ENCODE peak calls at places on chromosomes 6 and 20, in four cellular contexts. One of them, this sample, is unnamed.

GRCh38 chr6:112526594-112526993 is 179.5 kb downstream of the RFPL4B start:
- DNase-seq in foreskin fibroblast: no peak
- DNase-seq in AG10803: no peak
- DNase-seq in NB4: no peak
- DNase-seq in this sample: no peak

GRCh38 chr6:24078200-24078599 is 47.8 kb upstream of the NRSN1 start:
- DNase-seq in NB4: no peak
- DNase-seq in AG10803: peak; percentile 13
- DNase-seq in foreskin fibroblast: no peak
- DNase-seq in this sample: no peak

GRCh38 chr20:33862709-33863403 is 51.7 kb downstream of the CHMP4B start:
- DNase-seq in AG10803: peak; percentile 53
- DNase-seq in NB4: peak; percentile 51
- DNase-seq in foreskin fibroblast: peak; percentile 33
- DNase-seq in this sample: peak; percentile 26

GRCh38 chr6:158752613-158753012 is 66.6 kb downstream of the EZR start:
- DNase-seq in foreskin fibroblast: no peak
- DNase-seq in NB4: no peak
- DNase-seq in AG10803: peak; percentile 45
- DNase-seq in this sample: no peak

GRCh38 chr20:22846829-22847228 is 188.3 kb upstream of the SSTR4 start:
- DNase-seq in NB4: no peak
- DNase-seq in foreskin fibroblast: no peak
- DNase-seq in AG10803: no peak
- DNase-seq in this sample: no peak

GRCh38 chr6:26321005-26321404 is 44.0 kb upstream of the BTN3A2 start:
- DNase-seq in NB4: no peak
- DNase-seq in AG10803: no peak
- DNase-seq in foreskin fibroblast: no peak
- DNase-seq in this sample: no peak

GRCh38 chr6:139152892-139153271 is 18.0 kb downstream of the HECA start:
- DNase-seq in foreskin fibroblast: no peak
- DNase-seq in AG10803: peak; percentile 57
- DNase-seq in NB4: no peak
- DNase-seq in this sample: no peak

GRCh38 chr20:57397693-57398108 is 6.5 kb downstream of the RBM38 start:
- DNase-seq in AG10803: no peak
- DNase-seq in NB4: peak; percentile 39
- DNase-seq in foreskin fibroblast: no peak
- DNase-seq in this sample: no peak

GRCh38 chr6:161257778-161258457 is 15.9 kb downstream of the AGPAT4 start:
- DNase-seq in AG10803: peak; percentile 89
- DNase-seq in foreskin fibroblast: peak; percentile 91
- DNase-seq in NB4: no peak
- DNase-seq in this sample: peak; percentile 98

GRCh38 chr6:30787954-30788353 is 43.6 kb upstream of the IER3 start:
- DNase-seq in AG10803: peak; percentile 75
- DNase-seq in foreskin fibroblast: no peak
- DNase-seq in NB4: peak; percentile 92
- DNase-seq in this sample: peak; percentile 43

GRCh38 chr6:162706236-162706635 is 21.3 kb downstream of the PRKN start:
- DNase-seq in foreskin fibroblast: no peak
- DNase-seq in NB4: no peak
- DNase-seq in AG10803: no peak
- DNase-seq in this sample: no peak

GRCh38 chr6:111105578-111105977 is 18.3 kb downstream of the SLC16A10 start:
- DNase-seq in NB4: peak; percentile 8
- DNase-seq in foreskin fibroblast: peak; percentile 15
- DNase-seq in AG10803: no peak
- DNase-seq in this sample: peak; percentile 35

GRCh38 chr20:38610521-38610920 is 8.9 kb downstream of the ARHGAP40 start:
- DNase-seq in foreskin fibroblast: no peak
- DNase-seq in NB4: no peak
- DNase-seq in AG10803: no peak
- DNase-seq in this sample: no peak

GRCh38 chr6:151757506-151757955 is 50.0 kb upstream of the ESR1 start:
- DNase-seq in NB4: no peak
- DNase-seq in foreskin fibroblast: no peak
- DNase-seq in AG10803: no peak
- DNase-seq in this sample: no peak

GRCh38 chr20:11766961-11767360 is 150.7 kb upstream of the BTBD3 start:
- DNase-seq in foreskin fibroblast: no peak
- DNase-seq in AG10803: peak; percentile 79
- DNase-seq in NB4: no peak
- DNase-seq in this sample: no peak

GRCh38 chr6:17393335-17394191 is at the start of gene CAP2:
- DNase-seq in AG10803: peak; percentile 76
- DNase-seq in foreskin fibroblast: peak; percentile 50
- DNase-seq in NB4: peak; percentile 9
- DNase-seq in this sample: no peak

GRCh38 chr20:36320898-36321695 is 15.0 kb downstream of the DLGAP4 start:
- DNase-seq in AG10803: no peak
- DNase-seq in NB4: no peak
- DNase-seq in foreskin fibroblast: no peak
- DNase-seq in this sample: no peak

GRCh38 chr20:50172347-50173013 is 18.1 kb upstream of the CEBPB start:
- DNase-seq in AG10803: peak; percentile 69
- DNase-seq in foreskin fibroblast: peak; percentile 75
- DNase-seq in NB4: no peak
- DNase-seq in this sample: no peak

GRCh38 chr6:52925919-52926792 is 16.7 kb upstream of the GSTA3 start:
- DNase-seq in foreskin fibroblast: no peak
- DNase-seq in NB4: no peak
- DNase-seq in AG10803: no peak
- DNase-seq in this sample: no peak

GRCh38 chr20:34951652-34952051 is 4.0 kb downstream of the GSS start:
- DNase-seq in AG10803: no peak
- DNase-seq in NB4: no peak
- DNase-seq in foreskin fibroblast: no peak
- DNase-seq in this sample: no peak

GRCh38 chr6:111573892-111574800 is 31.5 kb downstream of the TRAF3IP2 start:
- DNase-seq in AG10803: peak; percentile 95
- DNase-seq in NB4: peak; percentile 58
- DNase-seq in foreskin fibroblast: peak; percentile 85
- DNase-seq in this sample: peak; percentile 90

GRCh38 chr6:30820196-30820595 is 64.1 kb upstream of the DDR1 start:
- DNase-seq in foreskin fibroblast: peak; percentile 76
- DNase-seq in AG10803: peak; percentile 84
- DNase-seq in NB4: no peak
- DNase-seq in this sample: no peak

GRCh38 chr20:1328680-1329330 is at the start of gene SDCBP2:
- DNase-seq in AG10803: no peak
- DNase-seq in NB4: no peak
- DNase-seq in foreskin fibroblast: no peak
- DNase-seq in this sample: no peak

GRCh38 chr6:43020847-43021246 is 576 bp upstream of the RRP36 start:
- DNase-seq in AG10803: no peak
- DNase-seq in foreskin fibroblast: no peak
- DNase-seq in NB4: peak; percentile 44
- DNase-seq in this sample: no peak

GRCh38 chr6:90973158-90973557 is 386.3 kb upstream of the MAP3K7 start:
- DNase-seq in foreskin fibroblast: no peak
- DNase-seq in AG10803: no peak
- DNase-seq in NB4: no peak
- DNase-seq in this sample: no peak

GRCh38 chr20:17223553-17223952 is 3.3 kb upstream of the PCSK2 start:
- DNase-seq in NB4: no peak
- DNase-seq in AG10803: no peak
- DNase-seq in foreskin fibroblast: no peak
- DNase-seq in this sample: no peak

GRCh38 chr20:17226410-17227198 is at the start of gene PCSK2:
- DNase-seq in foreskin fibroblast: peak; percentile 10
- DNase-seq in AG10803: peak; percentile 51
- DNase-seq in NB4: no peak
- DNase-seq in this sample: no peak

GRCh38 chr20:17227669-17228623 is 1.1 kb downstream of the PCSK2 start:
- DNase-seq in foreskin fibroblast: no peak
- DNase-seq in NB4: no peak
- DNase-seq in AG10803: peak; percentile 5
- DNase-seq in this sample: no peak

GRCh38 chr20:17227199-17227535 is 327 bp downstream of the PCSK2 start:
- DNase-seq in AG10803: no peak
- DNase-seq in NB4: no peak
- DNase-seq in foreskin fibroblast: no peak
- DNase-seq in this sample: no peak

GRCh38 chr20:17225891-17226409 is 890 bp upstream of the PCSK2 start:
- DNase-seq in foreskin fibroblast: no peak
- DNase-seq in NB4: no peak
- DNase-seq in AG10803: no peak
- DNase-seq in this sample: no peak
- H3K4me3 ChIP-seq in foreskin fibroblast: peak overlapping the region; percentile 35
- H3K4me3 ChIP-seq in NB4: no peak overlapping the region
- H3K4me3 ChIP-seq in AG10803: peak overlapping the region; percentile 51
- H3K4me3 ChIP-seq in this sample: peak overlapping the region; percentile 11

GRCh38 chr20:61253264-61253639 is 1.2 kb downstream of the CDH4 start:
- DNase-seq in NB4: no peak
- DNase-seq in AG10803: peak; percentile 47
- DNase-seq in foreskin fibroblast: peak; percentile 51
- DNase-seq in this sample: no peak
- TF ChIP-seq CTCF in NB4: no peak
- TF ChIP-seq CTCF in AG10803: peak; percentile 32
- TF ChIP-seq CTCF in foreskin fibroblast: peak; percentile 36
- TF ChIP-seq CTCF in this sample: peak; percentile 33

GRCh38 chr6:36131517-36132220 is 1.4 kb downstream of the MAPK13 start:
- DNase-seq in AG10803: peak; percentile 36
- DNase-seq in foreskin fibroblast: peak; percentile 92
- DNase-seq in NB4: no peak
- DNase-seq in this sample: peak; percentile 50
- H3K4me3 ChIP-seq in AG10803: no peak overlapping the region
- H3K4me3 ChIP-seq in foreskin fibroblast: peak overlapping the region; percentile 11
- H3K4me3 ChIP-seq in NB4: no peak overlapping the region
- H3K4me3 ChIP-seq in this sample: no peak overlapping the region

GRCh38 chr6:35453236-35453635 is 1.1 kb downstream of the FANCE start:
- DNase-seq in AG10803: no peak
- DNase-seq in foreskin fibroblast: no peak
- DNase-seq in NB4: no peak
- DNase-seq in this sample: no peak
- TF ChIP-seq CTCF in AG10803: no peak
- TF ChIP-seq CTCF in foreskin fibroblast: no peak
- TF ChIP-seq CTCF in NB4: no peak
- TF ChIP-seq CTCF in this sample: no peak